ENCODE peak calls at places on chromosomes 1 and 21, in seven cellular contexts. F is activated gamma-delta T cell treated with anti-CD3 and anti-CD28 coated beads, Interleukin-2, amount 50 U/mL, for 16 hours; Q is NCI-H1694; A is T-helper 17 cell; J is HFF-Myc; Z is activated CD8-positive, alpha-beta memory T cell treated with anti-CD3 and anti-CD28 coated beads for 48 hours; H is upper lobe of right lung. M is an unnamed sample.
A peak's percentile ranks its signal among the peaks of the same experiment; 100 is the strongest.

GRCh38 chr1:35691571-35692220 is 27.0 kb downstream of the C1orf216 start:
- DNase-seq in Z (no peak), F (no peak), A (no peak), Q (no peak), J (no peak), H (no peak), M (no peak)

GRCh38 chr1:233336554-233337442 is 9.3 kb downstream of the MAP3K21 start:
- DNase-seq in Q (no peak), F (no peak), A (no peak), J (no peak), H (no peak), Z (no peak), M (no peak)

GRCh38 chr1:30690115-30690645 is 33.2 kb downstream of the MATN1 start:
- DNase-seq in Z (no peak), J (no peak), Q (no peak), A (no peak), F (no peak), H (peak; percentile 35), M (no peak)

GRCh38 chr1:1435094-1435903 is at the start of gene VWA1:
- DNase-seq in Z (peak; percentile 47), Q (no peak), A (peak; percentile 45), F (no peak), H (peak; percentile 87), J (no peak), M (peak; percentile 67)

GRCh38 chr1:186761358-186761757 is 67.4 kb upstream of the PLA2G4A start:
- DNase-seq in J (no peak), Z (no peak), Q (no peak), H (no peak), A (no peak), F (no peak), M (no peak)

GRCh38 chr1:111309690-111310089 is 19.0 kb downstream of the CHIA start:
- DNase-seq in A (no peak), Z (no peak), J (no peak), F (no peak), Q (no peak), H (no peak), M (no peak)

GRCh38 chr1:56255516-56256181 is 323.7 kb downstream of the PLPP3 start:
- DNase-seq in J (peak; percentile 11), F (no peak), Z (no peak), A (no peak), H (peak; percentile 72), Q (no peak), M (peak; percentile 19)

GRCh38 chr1:64745181-64745985 is 508 bp downstream of the RAVER2 start:
- DNase-seq in Z (peak; percentile 2), J (peak; percentile 16), A (no peak), Q (peak; percentile 7), F (no peak), H (peak; percentile 64), M (peak; percentile 65)

GRCh38 chr1:215407575-215407974 is 159.5 kb upstream of the KCTD3 start:
- DNase-seq in A (no peak), Z (no peak), Q (no peak), F (no peak), J (no peak), H (no peak), M (peak; percentile 49)

GRCh38 chr1:64495878-64496277 is 25.9 kb downstream of the CACHD1 start:
- DNase-seq in H (no peak), F (no peak), Z (no peak), J (no peak), A (no peak), Q (peak; percentile 74), M (no peak)

GRCh38 chr1:27332536-27333281 is 9.1 kb upstream of the SYTL1 start:
- DNase-seq in H (no peak), Q (no peak), F (no peak), Z (no peak), J (no peak), A (peak; percentile 45), M (peak; percentile 26)

GRCh38 chr1:37325010-37325409 is 149.4 kb upstream of the ZC3H12A start:
- DNase-seq in Q (no peak), F (no peak), A (no peak), J (no peak), Z (no peak), H (no peak), M (no peak)

GRCh38 chr1:85240174-85240601 is 19.3 kb downstream of the C1orf52 start:
- DNase-seq in Z (no peak), J (no peak), A (no peak), F (no peak), Q (peak; percentile 35), H (no peak), M (peak; percentile 21)

GRCh38 chr1:37763791-37764741 is 854 bp downstream of the EPHA10 start:
- DNase-seq in J (peak; percentile 21), A (no peak), Q (no peak), H (no peak), F (no peak), Z (no peak), M (peak; percentile 39)

GRCh38 chr1:205512059-205513045 is 7.9 kb downstream of the CDK18 start:
- DNase-seq in Z (no peak), A (no peak), H (no peak), F (no peak), Q (no peak), J (no peak), M (peak; percentile 34)

GRCh38 chr1:214332950-214333798 is 52.2 kb downstream of the SMYD2 start:
- DNase-seq in A (no peak), J (peak; percentile 30), H (no peak), Q (peak; percentile 18), Z (no peak), F (peak; percentile 3), M (peak; percentile 59)

GRCh38 chr1:246497331-246497915 is 9.7 kb downstream of the SMYD3 start:
- DNase-seq in F (no peak), H (no peak), A (no peak), J (peak; percentile 66), Z (no peak), Q (peak; percentile 86), M (peak; percentile 77)

GRCh38 chr1:178065250-178065649 is 28.7 kb upstream of the RASAL2 start:
- DNase-seq in H (no peak), J (no peak), Q (no peak), A (no peak), Z (no peak), F (no peak), M (no peak)

GRCh38 chr1:172845371-172845770 is 186.5 kb downstream of the FASLG start:
- DNase-seq in F (peak; percentile 57), A (peak; percentile 39), H (no peak), Z (peak; percentile 54), J (no peak), Q (no peak), M (peak; percentile 65)

GRCh38 chr1:92599184-92599583 is 112.5 kb upstream of the GFI1 start:
- DNase-seq in A (no peak), F (no peak), Q (no peak), H (no peak), J (no peak), Z (no peak), M (peak; percentile 52)

GRCh38 chr1:241800640-241801039 is 47.4 kb upstream of the EXO1 start:
- DNase-seq in A (no peak), J (no peak), Q (no peak), Z (no peak), F (no peak), H (no peak), M (no peak)

GRCh38 chr1:186498071-186498470 is 37.2 kb upstream of the PDC start:
- DNase-seq in Q (no peak), H (no peak), Z (no peak), J (no peak), A (no peak), F (no peak), M (no peak)

GRCh38 chr1:204232530-204232929 is 18.7 kb upstream of the GOLT1A start:
- DNase-seq in Z (no peak), A (no peak), J (peak; percentile 62), Q (no peak), F (no peak), H (no peak), M (peak; percentile 21)

GRCh38 chr1:233514946-233515391 is 98.9 kb upstream of the KCNK1 start:
- DNase-seq in A (no peak), Z (no peak), Q (no peak), J (no peak), F (no peak), H (no peak), M (no peak)

GRCh38 chr1:38622197-38622596 is 237.4 kb downstream of the RRAGC start:
- DNase-seq in Q (no peak), J (no peak), F (no peak), A (no peak), Z (no peak), H (no peak), M (no peak)

GRCh38 chr1:233448290-233448689 is 120.8 kb downstream of the MAP3K21 start:
- DNase-seq in H (no peak), A (no peak), F (no peak), Q (peak; percentile 63), Z (no peak), J (no peak), M (no peak)

GRCh38 chr1:18241932-18242331 is 134.3 kb downstream of the IGSF21 start:
- DNase-seq in F (no peak), H (no peak), J (no peak), Z (no peak), Q (no peak), A (no peak), M (no peak)

GRCh38 chr1:59043796-59044195 is 253.1 kb upstream of the FGGY start:
- DNase-seq in H (no peak), F (no peak), J (peak; percentile 75), Q (no peak), A (no peak), Z (no peak), M (peak; percentile 91)

GRCh38 chr21:45334134-45334533 is 46.4 kb upstream of the POFUT2 start:
- DNase-seq in Q (no peak), F (no peak), Z (no peak), A (no peak), H (peak; percentile 51), J (no peak), M (no peak)

GRCh38 chr1:168687796-168688195 is 41.2 kb downstream of the DPT start:
- DNase-seq in H (no peak), J (no peak), F (no peak), Z (no peak), Q (no peak), A (no peak), M (no peak)

GRCh38 chr1:16158025-16158424 is 2.2 kb upstream of the EPHA2 start:
- DNase-seq in Q (no peak), Z (no peak), F (no peak), J (no peak), H (no peak), A (peak; percentile 20), M (no peak)

GRCh38 chr1:86018311-86018923 is 138.2 kb downstream of the COL24A1 start:
- DNase-seq in A (no peak), Q (peak; percentile 41), H (no peak), Z (no peak), J (no peak), F (no peak), M (peak; percentile 25)

GRCh38 chr1:85109475-85109874 is 61.2 kb upstream of the MCOLN3 start:
- DNase-seq in Z (no peak), A (peak; percentile 14), H (peak; percentile 69), J (peak; percentile 52), Q (peak; percentile 70), F (no peak), M (peak; percentile 79)

GRCh38 chr1:176789571-176790090 is 326.7 kb downstream of the PAPPA2 start:
- DNase-seq in Q (no peak), F (no peak), A (no peak), H (no peak), Z (no peak), J (no peak), M (peak; percentile 7)

GRCh38 chr1:85048296-85049064 is at the start of gene MCOLN3:
- DNase-seq in H (peak; percentile 83), J (no peak), Z (no peak), A (peak; percentile 16), Q (no peak), F (no peak), M (no peak)

GRCh38 chr1:90386899-90387334 is 330.2 kb downstream of the BARHL2 start:
- DNase-seq in Z (no peak), F (no peak), Q (no peak), H (no peak), J (no peak), A (no peak), M (peak; percentile 40)

GRCh38 chr1:100305954-100306353 is 39.9 kb downstream of the RTCA start:
- DNase-seq in F (no peak), J (no peak), H (no peak), Q (no peak), Z (no peak), A (no peak), M (no peak)

GRCh38 chr1:200258447-200259375 is 151.1 kb downstream of the ZNF281 start:
- DNase-seq in Z (no peak), H (no peak), F (no peak), J (no peak), Q (peak; percentile 54), A (no peak), M (peak; percentile 41)

M was measured in iris pigment epithelial cell.